ENCODE peak calls at places on chromosomes 5 and 9, in eight cellular contexts. K, F, L, H, M, O, Y and U are unnamed samples.
A peak's percentile ranks its signal among the peaks of the same experiment; 100 is the strongest.

GRCh38 chr5:15545082-15545481 is 45.1 kb downstream of the FBXL7 start:
- DNase-seq in L (no peak), Y (no peak), K (no peak), H (no peak), O (no peak), F (no peak), M (no peak), U (no peak)

GRCh38 chr5:148740466-148740865 is 85.9 kb upstream of the ADRB2 start:
- DNase-seq in Y (no peak), K (no peak), M (no peak), F (no peak), O (no peak), L (no peak), H (no peak), U (no peak)

GRCh38 chr9:7273575-7273974 is 515.8 kb downstream of the KDM4C start:
- DNase-seq in K (no peak), F (no peak), Y (no peak), M (no peak), H (no peak), L (no peak), O (no peak), U (peak; percentile 6)

GRCh38 chr5:73126381-73126780 is 6.0 kb downstream of the TMEM171 start:
- DNase-seq in Y (no peak), F (no peak), M (no peak), K (no peak), L (no peak), H (no peak), O (no peak), U (no peak)

GRCh38 chr5:69335341-69335975 is 2.9 kb upstream of the CCDC125 start:
- DNase-seq in Y (no peak), H (no peak), L (no peak), M (no peak), F (no peak), O (no peak), K (no peak), U (no peak)

GRCh38 chr5:139649082-139649991 is 1.2 kb downstream of the CXXC5 start:
- DNase-seq in L (no peak), Y (no peak), H (no peak), O (no peak), M (peak; percentile 69), K (no peak), F (peak; percentile 35), U (no peak)

GRCh38 chr5:175692996-175693700 is 35.3 kb downstream of the HRH2 start:
- DNase-seq in F (no peak), O (no peak), H (no peak), Y (no peak), K (no peak), L (no peak), M (peak; percentile 64), U (no peak)

GRCh38 chr9:32472344-32472743 is 53.7 kb downstream of the RIGI start:
- DNase-seq in M (no peak), F (no peak), O (no peak), H (no peak), Y (no peak), K (no peak), L (no peak), U (no peak)

GRCh38 chr5:56711191-56711590 is 104.2 kb upstream of the MAP3K1 start:
- DNase-seq in H (no peak), L (no peak), K (peak; percentile 30), Y (no peak), M (no peak), F (no peak), O (no peak), U (no peak)

GRCh38 chr5:149426931-149427330 is 47.8 kb upstream of the IL17B start:
- DNase-seq in M (no peak), O (no peak), H (no peak), Y (no peak), L (no peak), K (no peak), F (no peak), U (no peak)

GRCh38 chr5:34491251-34491620 is 164.9 kb upstream of the RAI14 start:
- DNase-seq in L (no peak), K (no peak), O (no peak), H (no peak), Y (no peak), M (no peak), F (no peak), U (no peak)

GRCh38 chr5:96838483-96839395 is 31.0 kb upstream of the ERAP1 start:
- DNase-seq in F (no peak), Y (no peak), K (no peak), L (no peak), M (no peak), H (no peak), O (no peak), U (no peak)

GRCh38 chr5:170745481-170746061 is 38.0 kb upstream of the GABRP start:
- DNase-seq in O (peak; percentile 65), M (no peak), Y (no peak), K (no peak), L (no peak), F (peak; percentile 54), H (peak; percentile 62), U (no peak)

GRCh38 chr5:16406630-16407029 is 59.0 kb downstream of the ZNF622 start:
- DNase-seq in L (no peak), Y (no peak), K (no peak), O (no peak), H (no peak), M (no peak), F (no peak), U (no peak)

GRCh38 chr5:110809006-110809405 is 70.2 kb downstream of the SLC25A46 start:
- DNase-seq in M (no peak), L (no peak), Y (no peak), O (no peak), F (no peak), K (no peak), H (no peak), U (no peak)

GRCh38 chr9:129850821-129851540 is 15.7 kb downstream of the USP20 start:
- DNase-seq in O (no peak), F (no peak), Y (no peak), M (no peak), K (no peak), L (no peak), H (no peak), U (no peak)

GRCh38 chr5:109485030-109485429 is 75.3 kb upstream of the PJA2 start:
- DNase-seq in F (peak; percentile 85), M (peak; percentile 75), Y (no peak), H (peak; percentile 64), K (no peak), O (peak; percentile 82), L (no peak), U (no peak)

GRCh38 chr5:81397169-81397568 is 3.2 kb upstream of the ACOT12 start:
- DNase-seq in O (no peak), K (no peak), M (no peak), Y (no peak), H (no peak), L (no peak), F (peak; percentile 21), U (no peak)

GRCh38 chr9:7239708-7240107 is 481.9 kb downstream of the KDM4C start:
- DNase-seq in Y (no peak), K (no peak), O (no peak), H (no peak), L (no peak), F (no peak), M (no peak), U (no peak)

DNA sequence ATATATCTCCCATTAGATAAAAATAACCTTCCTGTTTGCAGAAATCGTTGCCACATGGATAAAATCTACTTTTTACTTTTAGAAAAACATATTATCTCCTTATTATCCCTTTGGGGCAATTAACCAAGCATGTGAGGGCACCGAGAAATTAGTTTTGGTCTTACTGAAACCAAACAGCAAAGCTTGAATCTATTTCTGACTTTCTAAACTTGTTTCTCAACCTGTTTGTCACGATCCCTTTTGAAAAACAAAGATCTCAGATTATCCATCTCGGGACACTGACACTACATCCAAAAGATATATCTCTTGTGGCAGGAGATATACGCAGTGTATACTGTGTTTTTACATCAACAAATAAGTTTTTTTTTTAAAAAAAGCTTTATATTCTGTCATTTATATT is 2.3 kb downstream of the TUT7 start:
- DNase-seq in F (no peak), K (no peak), L (no peak), O (no peak), M (no peak), Y (no peak), H (no peak), U (no peak)
- H3K4me3 ChIP-seq in F (no peak overlapping the region), K (no peak overlapping the region), L (peak overlapping the region; percentile 33), O (peak overlapping the region; percentile 98), M (no peak overlapping the region), Y (peak overlapping the region; percentile 33), H (peak overlapping the region; percentile 93), U (peak overlapping the region; percentile 92)

DNA sequence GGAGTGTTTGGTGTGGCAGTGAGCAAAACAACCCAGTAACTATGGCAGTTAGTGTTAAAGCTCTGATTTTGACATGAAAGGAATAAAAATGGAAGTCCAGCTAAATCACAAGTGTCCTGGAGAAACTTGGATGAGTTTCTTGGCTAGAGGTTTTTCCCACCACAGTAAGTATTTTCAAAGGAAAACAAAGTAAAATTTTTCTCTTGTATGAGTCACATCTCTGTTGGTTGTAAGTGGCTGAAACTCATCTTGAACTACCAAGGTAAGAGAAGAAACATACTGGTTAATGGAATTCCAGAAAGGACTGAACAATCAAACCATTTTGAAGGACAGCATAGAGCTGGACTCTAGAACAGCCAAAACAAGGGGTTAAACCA is 102.8 kb upstream of the CDKN2B start:
- DNase-seq in O (no peak), F (no peak), L (no peak), H (no peak), K (no peak), M (no peak), Y (no peak), U (peak; percentile 39)
- H3K27ac ChIP-seq in O (no peak overlapping the region), F (no peak overlapping the region), L (no peak overlapping the region), H (no peak overlapping the region), K (no peak overlapping the region), M (no peak overlapping the region), Y (no peak overlapping the region), U (peak overlapping the region; percentile 75)

DNA sequence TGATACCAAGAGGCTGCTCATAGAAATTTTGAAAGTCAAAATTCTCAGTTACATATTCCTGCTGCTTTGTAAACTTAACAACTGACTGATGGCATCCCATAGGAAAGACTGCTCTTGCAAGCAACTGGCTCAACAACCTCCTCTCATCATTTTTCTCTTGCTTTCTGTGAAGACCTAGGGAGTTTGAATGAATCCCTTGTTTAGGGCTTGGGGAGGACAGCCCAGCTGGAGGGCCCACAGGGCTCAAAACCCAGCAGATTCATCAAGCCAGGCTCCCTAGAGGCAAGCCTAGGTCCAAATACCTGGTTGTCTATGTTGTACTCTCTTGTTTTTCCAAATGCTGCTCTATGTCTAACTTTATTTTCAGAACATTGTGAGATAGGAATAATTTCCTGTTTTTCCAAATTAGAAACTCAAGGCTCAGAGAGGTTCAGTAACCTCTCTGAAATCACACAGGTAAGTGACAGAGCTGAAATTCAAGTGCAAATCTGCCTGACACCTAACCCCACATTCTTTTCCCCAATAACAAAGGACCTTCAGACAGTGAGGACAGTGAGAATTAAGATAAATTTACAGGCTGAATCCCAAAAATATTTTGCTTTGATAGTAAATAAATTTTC is 558.9 kb upstream of the KLF4 start:
- DNase-seq in Y (no peak), H (no peak), F (no peak), L (no peak), O (no peak), M (no peak), K (no peak), U (no peak)
- H3K4me3 ChIP-seq in Y (no peak overlapping the region), H (no peak overlapping the region), F (no peak overlapping the region), L (no peak overlapping the region), O (no peak overlapping the region), M (no peak overlapping the region), K (no peak overlapping the region), U (no peak overlapping the region)

DNA sequence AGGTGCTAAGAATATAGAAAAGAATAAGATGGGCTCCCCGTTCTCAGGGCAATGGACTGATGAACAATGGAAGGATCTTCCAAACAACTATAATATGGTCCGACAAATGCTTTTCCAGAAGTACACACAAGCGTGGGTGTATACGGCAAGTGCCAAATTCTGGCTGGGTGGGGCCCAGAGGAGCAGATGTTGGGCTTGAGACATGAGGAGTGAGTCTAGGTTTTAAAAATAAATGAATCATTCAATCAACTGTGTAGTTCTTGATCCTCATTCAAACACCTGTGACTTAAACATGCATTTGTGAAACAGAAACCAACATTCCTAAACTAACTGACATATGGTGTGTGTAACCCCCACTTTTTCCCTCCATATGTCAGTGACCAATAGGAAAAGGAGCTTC is 47.9 kb downstream of the MFAP3 start:
- DNase-seq in L (no peak), O (no peak), Y (no peak), H (no peak), M (no peak), F (no peak), K (no peak), U (no peak)
- H3K27ac ChIP-seq in L (no peak overlapping the region), O (no peak overlapping the region), Y (no peak overlapping the region), H (no peak overlapping the region), M (no peak overlapping the region), F (no peak overlapping the region), K (no peak overlapping the region), U (no peak overlapping the region)